ENCODE peak calls at places on chromosome 12, in ten cellular contexts. W is cardiac muscle cell; H is Kasumi-1; P is stomach; Y is CD4-positive, alpha-beta memory T cell; Q is dorsolateral prefrontal cortex; L is fibroblast of the aortic adventitia; V is CD8-positive, alpha-beta memory T cell; G is cardiac fibroblast; C is progenitor cell of endocrine pancreas. S is an unnamed sample.

GRCh38 chr12:48789858-48790326 is 1.0 kb upstream of the ADCY6 start:
- DNase-seq in Y (no peak), C (no peak), L (no peak), W (no peak), P (no peak), V (no peak), Q (no peak), H (no peak), G (no peak), S (no peak)

GRCh38 chr12:131074221-131075083 is 120.7 kb downstream of the ADGRD1 start:
- DNase-seq in Y (no peak), V (no peak), C (no peak), H (no peak), P (peak), G (peak), Q (no peak), W (peak), L (peak), S (no peak)

GRCh38 chr12:14860490-14860889 is 17.2 kb upstream of the ART4 start:
- DNase-seq in C (no peak), Q (no peak), V (no peak), L (no peak), P (no peak), Y (no peak), G (no peak), W (no peak), H (no peak), S (no peak)

GRCh38 chr12:54363610-54364009 is 676 bp downstream of the GPR84 start:
- DNase-seq in H (no peak), L (no peak), Y (no peak), C (no peak), P (no peak), G (no peak), Q (no peak), W (no peak), V (no peak), S (no peak)

GRCh38 chr12:26370098-26370497 is 174.7 kb downstream of the SSPN start:
- DNase-seq in L (no peak), Y (no peak), C (no peak), P (no peak), G (no peak), W (no peak), V (no peak), H (no peak), Q (peak), S (no peak)

GRCh38 chr12:69765515-69765914 is 26.9 kb downstream of the RAB3IP start:
- DNase-seq in L (no peak), H (no peak), W (no peak), Y (no peak), C (no peak), V (no peak), Q (no peak), G (no peak), P (no peak), S (no peak)

GRCh38 chr12:131380961-131381705 is 329.8 kb upstream of the SFSWAP start:
- DNase-seq in W (no peak), Q (no peak), C (no peak), Y (no peak), P (no peak), H (no peak), V (no peak), L (no peak), G (no peak), S (no peak)

GRCh38 chr12:60012659-60013058 is 416.8 kb downstream of the SLC16A7 start:
- DNase-seq in W (no peak), Y (no peak), Q (no peak), V (no peak), H (no peak), P (no peak), L (no peak), G (no peak), C (no peak), S (no peak)

GRCh38 chr12:26034371-26035142 is 76.1 kb downstream of the RASSF8 start:
- DNase-seq in P (no peak), Y (no peak), C (no peak), Q (no peak), H (no peak), V (no peak), W (peak), L (peak), G (peak), S (no peak)

GRCh38 chr12:70246580-70246979 is 3.3 kb downstream of the CNOT2 start:
- DNase-seq in Q (no peak), H (no peak), V (no peak), P (no peak), Y (no peak), L (peak), C (no peak), G (no peak), W (no peak), S (no peak)

GRCh38 chr12:3125674-3126073 is 48.5 kb downstream of the TSPAN9 start:
- DNase-seq in H (no peak), L (no peak), Q (peak), G (no peak), P (no peak), C (no peak), Y (no peak), V (no peak), W (no peak), S (no peak)

GRCh38 chr12:129049917-129050316 is 196.6 kb downstream of the GLT1D1 start:
- DNase-seq in P (no peak), Y (no peak), G (no peak), C (peak), L (no peak), W (no peak), H (no peak), V (no peak), Q (no peak), S (no peak)

GRCh38 chr12:132610051-132610759 is at the start of gene LRCOL1:
- DNase-seq in Q (peak), G (peak), H (no peak), W (peak), Y (no peak), P (no peak), C (no peak), V (no peak), L (peak), S (no peak)

GRCh38 chr12:48023386-48023785 is 19.1 kb upstream of the COL2A1 start:
- DNase-seq in Y (no peak), P (peak), G (no peak), L (no peak), V (no peak), C (no peak), W (no peak), Q (no peak), H (no peak), S (no peak)

GRCh38 chr12:104064031-104064841 is at the start of gene HCFC2:
- DNase-seq in P (peak), L (peak), V (peak), Y (peak), H (peak), Q (peak), G (peak), W (peak), C (peak), S (peak)

GRCh38 chr12:92362785-92363184 is 217.1 kb upstream of the BTG1 start:
- DNase-seq in P (no peak), Q (no peak), L (no peak), H (no peak), V (no peak), Y (no peak), W (no peak), G (no peak), C (no peak), S (no peak)

GRCh38 chr12:27564612-27565213 is 40.7 kb downstream of the PPFIBP1 start:
- DNase-seq in G (no peak), P (no peak), H (no peak), W (no peak), V (no peak), Y (no peak), C (no peak), L (no peak), Q (no peak), S (no peak)

GRCh38 chr12:102765736-102766135 is 151.3 kb downstream of the PAH start:
- DNase-seq in Y (no peak), P (no peak), W (peak), H (no peak), C (no peak), Q (no peak), L (no peak), G (peak), V (no peak), S (no peak)

GRCh38 chr12:30792085-30792484 is 37.3 kb upstream of the CAPRIN2 start:
- DNase-seq in Q (no peak), C (no peak), L (no peak), W (no peak), P (no peak), H (no peak), V (no peak), Y (no peak), G (no peak), S (no peak)

GRCh38 chr12:9134981-9135628 is 19.4 kb upstream of the A2M start:
- DNase-seq in P (no peak), Y (no peak), L (no peak), G (peak), V (no peak), Q (no peak), H (no peak), C (no peak), W (no peak), S (no peak)

GRCh38 chr12:11739980-11740379 is 90.5 kb downstream of the ETV6 start:
- DNase-seq in H (no peak), C (no peak), L (no peak), P (no peak), Q (no peak), Y (no peak), V (no peak), W (no peak), G (no peak), S (no peak)

GRCh38 chr12:51238037-51238509 is 553 bp upstream of the DAZAP2 start:
- DNase-seq in H (no peak), G (no peak), L (no peak), W (no peak), C (no peak), P (peak), Y (no peak), V (no peak), Q (no peak), S (no peak)

GRCh38 chr12:111189792-111190191 is 179.1 kb downstream of the PHETA1 start:
- DNase-seq in W (no peak), Q (no peak), C (no peak), H (no peak), Y (no peak), L (no peak), P (no peak), G (no peak), V (no peak), S (no peak)

GRCh38 chr12:123757555-123757954 is 4.5 kb upstream of the DNAH10 start:
- DNase-seq in V (no peak), C (no peak), W (peak), Y (no peak), H (no peak), P (no peak), L (peak), Q (peak), G (peak), S (no peak)

GRCh38 chr12:124700810-124701594 is 133.6 kb upstream of the NCOR2 start:
- DNase-seq in V (no peak), Q (no peak), H (no peak), G (peak), C (no peak), P (peak), L (peak), Y (no peak), W (peak), S (no peak)

GRCh38 chr12:3641428-3641883 is 111.5 kb downstream of the CRACR2A start:
- DNase-seq in H (no peak), C (no peak), L (peak), P (no peak), V (no peak), G (peak), Q (no peak), W (peak), Y (no peak), S (no peak)

GRCh38 chr12:65826513-65827171 is 2.4 kb downstream of the HMGA2 start:
- DNase-seq in Q (no peak), H (no peak), L (peak), P (no peak), Y (no peak), V (no peak), C (no peak), G (peak), W (peak), S (no peak)

GRCh38 chr12:3137268-3137761 is 60.1 kb downstream of the TSPAN9 start:
- DNase-seq in V (no peak), G (peak), C (no peak), P (no peak), H (no peak), Q (no peak), Y (no peak), L (peak), W (peak), S (no peak)

GRCh38 chr12:10716704-10717315 is 6.3 kb downstream of the YBX3 start:
- DNase-seq in G (peak), P (peak), W (peak), H (no peak), Y (no peak), L (peak), C (no peak), Q (peak), V (no peak), S (no peak)